ENCODE peak calls at places on chromosomes 5 and 9, in four cellular contexts. A, T, I and E are unnamed samples.

GRCh38 chr5:113378486-113378885 is 56.3 kb downstream of the TSSK1B start:
- DNase-seq in A (no peak), T (peak), I (no peak), E (no peak)

GRCh38 chr5:42870882-42871418 is 59.3 kb upstream of the SELENOP start:
- DNase-seq in A (no peak), T (no peak), I (no peak), E (peak)

GRCh38 chr5:93078082-93079038 is 502.7 kb downstream of the NR2F1-AS1 start:
- DNase-seq in A (peak), T (no peak), I (peak), E (peak)

GRCh38 chr5:124596595-124597388 is 149.6 kb downstream of the ZNF608 start:
- DNase-seq in A (no peak), T (no peak), I (peak), E (peak)

GRCh38 chr9:124202447-124202971 is 55.2 kb upstream of the NEK6 start:
- DNase-seq in A (no peak), T (no peak), I (no peak), E (no peak)

GRCh38 chr5:33684760-33685159 is 207.0 kb downstream of the ADAMTS12 start:
- DNase-seq in A (no peak), T (peak), I (no peak), E (no peak)

GRCh38 chr9:34334916-34335315 is 5.5 kb downstream of the NUDT2 start:
- DNase-seq in A (no peak), T (no peak), I (no peak), E (no peak)

GRCh38 chr5:168047043-168047668 is 244.3 kb upstream of the WWC1 start:
- DNase-seq in A (peak), T (peak), I (peak), E (peak)

GRCh38 chr9:1332161-1332560 is 282.0 kb downstream of the DMRT2 start:
- DNase-seq in A (no peak), T (no peak), I (no peak), E (peak)

GRCh38 chr9:31103836-31104235 is 1280.6 kb upstream of the ACO1 start:
- DNase-seq in A (no peak), T (no peak), I (no peak), E (no peak)

GRCh38 chr9:127503947-127504886 is 52.9 kb downstream of the LRSAM1 start:
- DNase-seq in A (peak), T (peak), I (peak), E (peak)
- TF ChIP-seq EZH2phosphoT487 in A (no peak), T (no peak), I (no peak), E (no peak)

GRCh38 chr5:1762121-1762877 is 37.3 kb downstream of the MRPL36 start:
- DNase-seq in A (no peak), T (no peak), I (no peak), E (no peak)
- TF ChIP-seq EZH2phosphoT487 in A (no peak), T (no peak), I (no peak), E (no peak)

GRCh38 chr5:126477681-126478117 is 54.5 kb downstream of the GRAMD2B start:
- DNase-seq in A (no peak), T (no peak), I (no peak), E (no peak)
- TF ChIP-seq EZH2phosphoT487 in A (no peak), T (no peak), I (no peak), E (no peak)

DNA sequence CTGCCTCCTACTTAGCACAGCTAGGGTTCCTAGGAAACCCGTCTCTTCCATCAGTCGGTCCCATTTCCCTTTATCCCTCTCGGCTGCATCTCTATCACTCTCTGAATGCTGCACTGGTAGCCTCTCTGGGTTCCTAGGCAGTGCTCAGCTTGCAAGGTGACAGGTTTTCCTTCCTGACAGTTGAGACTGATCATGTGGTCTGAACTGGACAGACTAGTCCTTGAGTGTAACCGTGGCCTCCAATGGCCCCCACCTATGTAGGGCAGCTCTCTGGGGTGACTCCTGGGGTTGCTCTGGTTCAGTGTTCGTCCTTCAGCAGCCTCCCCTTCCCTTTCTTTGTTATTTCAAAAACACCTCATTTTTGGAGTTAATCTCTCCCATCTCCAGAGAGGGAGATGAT is 3.8 kb downstream of the TMEM8B start:
- DNase-seq in A (no peak), T (no peak), I (no peak), E (peak)
- TF ChIP-seq EZH2phosphoT487 in A (no peak), T (no peak), I (no peak), E (no peak)

DNA sequence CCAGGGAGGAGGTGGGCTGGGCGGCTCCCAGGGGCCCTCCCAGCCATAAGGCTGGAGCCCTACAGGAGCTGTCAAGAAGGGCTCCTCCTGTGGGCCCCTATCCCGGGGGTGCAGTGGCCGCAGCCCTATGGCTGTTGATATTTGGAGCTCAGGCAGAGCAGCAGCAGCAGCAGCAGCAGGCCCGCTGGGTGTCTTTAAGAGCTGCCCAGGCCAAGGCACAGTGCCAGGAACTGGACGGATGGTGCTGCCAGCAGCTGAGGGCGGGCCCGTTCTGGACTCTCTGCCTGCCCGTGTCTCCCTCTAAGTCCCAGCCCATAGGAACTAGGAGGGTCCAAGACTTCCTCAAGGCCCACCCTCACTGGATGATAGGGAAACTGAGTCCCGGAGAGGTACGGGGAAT is 3.6 kb downstream of the AK1 start:
- DNase-seq in A (peak), T (no peak), I (no peak), E (no peak)
- TF ChIP-seq EZH2phosphoT487 in A (no peak), T (no peak), I (no peak), E (no peak)

GRCh38 chr5:95643152-95643551 is 3.4 kb upstream of the RFESD start:
- DNase-seq in A (no peak), T (no peak), I (no peak), E (no peak)

GRCh38 chr5:95641803-95642220 is 4.8 kb upstream of the RFESD start:
- DNase-seq in A (no peak), T (no peak), I (no peak), E (no peak)

GRCh38 chr5:95644351-95645042 is 2.1 kb upstream of the RFESD start:
- DNase-seq in A (peak), T (peak), I (peak), E (peak)

GRCh38 chr5:95638632-95639031 is 7.9 kb upstream of the RFESD start:
- DNase-seq in A (no peak), T (no peak), I (no peak), E (no peak)
- TF ChIP-seq EZH2phosphoT487 in A (no peak), T (no peak), I (no peak), E (no peak)

DNA sequence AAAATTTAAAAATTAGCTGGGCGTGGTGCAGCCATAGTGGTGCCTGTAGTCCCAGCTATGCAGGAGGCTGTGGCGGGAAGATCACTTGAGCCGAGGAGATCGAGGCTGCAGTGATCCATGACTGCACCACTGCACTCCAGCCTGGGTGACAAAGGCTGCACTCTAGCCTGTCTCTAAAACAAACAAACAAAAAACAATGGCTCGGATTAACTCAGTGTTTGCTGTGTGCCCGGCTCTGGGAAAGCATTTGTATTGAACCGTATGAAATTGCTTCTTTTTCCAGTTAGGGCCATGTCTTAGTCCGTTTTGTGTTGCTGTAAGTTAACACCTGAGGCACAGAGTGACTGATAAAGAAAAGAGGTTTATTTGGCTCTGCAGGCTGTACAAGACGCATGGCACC is 62.6 kb downstream of the CFAP77 start:
- DNase-seq in A (no peak), T (no peak), I (no peak), E (no peak)
- TF ChIP-seq EZH2phosphoT487 in A (no peak), T (no peak), I (no peak), E (no peak)

GRCh38 chr9:119283118-119283794 is 86.0 kb downstream of the BRINP1 start:
- DNase-seq in A (no peak), T (peak), I (no peak), E (no peak)
- TF ChIP-seq EZH2phosphoT487 in A (no peak), T (no peak), I (no peak), E (no peak)

GRCh38 chr5:36929438-36929837 is 52.9 kb downstream of the NIPBL start:
- DNase-seq in A (no peak), T (no peak), I (no peak), E (no peak)

GRCh38 chr5:36932699-36933098 is 56.1 kb downstream of the NIPBL start:
- DNase-seq in A (no peak), T (no peak), I (no peak), E (no peak)

GRCh38 chr5:36934740-36935356 is 58.3 kb downstream of the NIPBL start:
- DNase-seq in A (no peak), T (no peak), I (no peak), E (no peak)

GRCh38 chr5:36932056-36932455 is 55.5 kb downstream of the NIPBL start:
- DNase-seq in A (no peak), T (no peak), I (no peak), E (no peak)

GRCh38 chr5:36928947-36929346 is 52.4 kb downstream of the NIPBL start:
- DNase-seq in A (no peak), T (no peak), I (no peak), E (peak)
- TF ChIP-seq EZH2phosphoT487 in A (no peak), T (no peak), I (no peak), E (no peak)